ENCODE peak calls at places on chromosomes 6 and 20, in four cellular contexts. W is WTC11, R is K562, T is HepG2. K is an unnamed sample.

GRCh38 chr20:58033026-58033536 is 195.4 kb downstream of the ANKRD60 start:
- DNase-seq in W (no peak), R (no peak), T (no peak), K (no peak)

GRCh38 chr20:6686171-6686570 is 81.3 kb upstream of the BMP2 start:
- DNase-seq in W (no peak), R (no peak), T (no peak), K (no peak)

GRCh38 chr6:128507337-128508310 is 12.8 kb downstream of the PTPRK start:
- DNase-seq in W (no peak), R (no peak), T (peak), K (no peak)

GRCh38 chr6:102485480-102485879 is 1092.0 kb downstream of the GRIK2 start:
- DNase-seq in W (no peak), R (no peak), T (no peak), K (no peak)

GRCh38 chr6:80182291-80182690 is 75.8 kb downstream of the BCKDHB start:
- DNase-seq in W (no peak), R (no peak), T (no peak), K (no peak)

GRCh38 chr6:111011360-111012142 is 29.7 kb downstream of the RPF2 start:
- DNase-seq in W (no peak), R (no peak), T (peak), K (peak)

GRCh38 chr20:57964011-57964862 is 254.4 kb upstream of the PMEPA1 start:
- DNase-seq in W (no peak), R (no peak), T (no peak), K (no peak)

GRCh38 chr20:40245829-40246228 is 443.2 kb downstream of the MAFB start:
- DNase-seq in W (no peak), R (no peak), T (no peak), K (no peak)

GRCh38 chr6:19137419-19138035 is 699.6 kb upstream of the ID4 start:
- DNase-seq in W (no peak), R (no peak), T (no peak), K (no peak)

GRCh38 chr6:10082385-10082784 is 332.5 kb downstream of the TFAP2A start:
- DNase-seq in W (no peak), R (no peak), T (no peak), K (no peak)

GRCh38 chr6:23145801-23146200 is 576.4 kb downstream of the HDGFL1 start:
- DNase-seq in W (no peak), R (no peak), T (no peak), K (no peak)

GRCh38 chr6:52399511-52400315 is 20.4 kb upstream of the EFHC1 start:
- DNase-seq in W (peak), R (peak), T (peak), K (no peak)

GRCh38 chr20:25032478-25033183 is 25.3 kb downstream of the ACSS1 start:
- DNase-seq in W (peak), R (no peak), T (peak), K (no peak)

GRCh38 chr20:51797357-51798025 is 4.8 kb downstream of the SALL4 start:
- DNase-seq in W (no peak), R (no peak), T (no peak), K (no peak)

GRCh38 chr6:37614059-37614940 is 83.4 kb downstream of the MDGA1 start:
- DNase-seq in W (no peak), R (peak), T (no peak), K (no peak)

GRCh38 chr6:37618916-37619605 is 78.6 kb downstream of the MDGA1 start:
- DNase-seq in W (no peak), R (no peak), T (no peak), K (no peak)

GRCh38 chr6:37615564-37616340 is 81.9 kb downstream of the MDGA1 start:
- DNase-seq in W (no peak), R (peak), T (no peak), K (no peak)

GRCh38 chr6:37620519-37620918 is 77.2 kb downstream of the MDGA1 start:
- DNase-seq in W (no peak), R (no peak), T (peak), K (no peak)

GRCh38 chr6:37617073-37617472 is 80.6 kb downstream of the MDGA1 start:
- DNase-seq in W (no peak), R (no peak), T (no peak), K (no peak)
- TF ChIP-seq CREM in W (no peak), R (no peak), T (no peak), K (no peak)

GRCh38 chr20:63750807-63751470 is 11.4 kb downstream of the SLC2A4RG start:
- DNase-seq in W (no peak), R (peak), T (no peak), K (no peak)

GRCh38 chr20:63746766-63747315 is 7.3 kb downstream of the SLC2A4RG start:
- DNase-seq in W (no peak), R (no peak), T (no peak), K (no peak)

GRCh38 chr20:63747622-63748355 is 8.2 kb downstream of the SLC2A4RG start:
- DNase-seq in W (no peak), R (no peak), T (no peak), K (no peak)

GRCh38 chr20:63749597-63750508 is 10.3 kb downstream of the SLC2A4RG start:
- DNase-seq in W (no peak), R (no peak), T (no peak), K (no peak)

DNA sequence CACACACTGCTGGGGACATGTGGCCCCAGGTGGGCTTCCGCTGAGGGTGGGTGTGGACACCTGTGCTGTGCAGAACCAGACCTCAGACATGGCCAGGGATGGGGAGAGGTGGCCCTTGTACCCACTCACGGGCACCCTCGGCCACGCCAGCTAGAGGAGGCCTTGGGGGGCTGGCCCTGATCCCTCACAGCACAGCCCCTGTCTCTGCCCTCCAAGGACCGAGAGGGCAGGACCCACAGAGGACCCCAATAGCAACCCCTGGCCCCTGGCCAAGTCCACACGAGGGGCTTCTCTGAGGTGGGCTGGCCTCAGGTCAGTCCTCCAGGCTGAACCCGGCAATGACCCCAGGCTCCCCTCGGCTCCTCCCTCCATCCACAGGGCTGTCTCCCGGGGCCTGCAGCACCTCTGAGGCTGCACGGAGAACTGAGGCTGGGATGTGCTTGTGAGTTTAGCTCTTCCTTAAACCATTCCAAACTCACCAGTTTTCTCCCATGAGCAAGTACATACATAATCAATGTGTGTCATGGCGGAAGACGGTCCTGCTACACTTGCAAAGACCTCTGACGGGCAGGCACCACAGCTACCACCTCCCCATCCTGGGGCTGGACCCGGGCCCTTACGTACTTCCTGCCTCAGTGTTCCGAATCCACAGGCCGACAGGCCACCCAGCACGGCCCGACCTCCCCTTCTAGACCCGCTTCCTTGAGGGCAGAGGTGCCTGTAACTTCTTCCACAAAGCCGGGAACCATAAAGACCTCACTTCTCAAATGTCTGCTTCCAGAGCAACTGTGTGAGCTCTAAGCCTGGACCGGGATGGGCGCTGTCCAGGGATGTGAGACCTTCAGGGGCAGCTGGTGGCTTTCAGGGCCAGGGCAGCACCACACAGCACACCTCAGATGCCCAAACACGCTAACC is 9.0 kb downstream of the SLC2A4RG start:
- DNase-seq in W (no peak), R (no peak), T (no peak), K (no peak)
- TF ChIP-seq CREM in W (no peak), R (no peak), T (no peak), K (no peak)

GRCh38 chr6:117837268-117837667 is 69.8 kb upstream of the SLC35F1 start:
- DNase-seq in W (no peak), R (no peak), T (no peak), K (no peak)

GRCh38 chr6:117840541-117840983 is 66.5 kb upstream of the SLC35F1 start:
- DNase-seq in W (no peak), R (peak), T (peak), K (no peak)
- TF ChIP-seq CREM in W (no peak), R (no peak), T (no peak), K (no peak)

GRCh38 chr6:149852180-149852579 is 12.0 kb downstream of the LRP11 start:
- DNase-seq in W (no peak), R (no peak), T (no peak), K (peak)
- TF ChIP-seq CREM in W (no peak), R (no peak), T (no peak), K (no peak)

DNA sequence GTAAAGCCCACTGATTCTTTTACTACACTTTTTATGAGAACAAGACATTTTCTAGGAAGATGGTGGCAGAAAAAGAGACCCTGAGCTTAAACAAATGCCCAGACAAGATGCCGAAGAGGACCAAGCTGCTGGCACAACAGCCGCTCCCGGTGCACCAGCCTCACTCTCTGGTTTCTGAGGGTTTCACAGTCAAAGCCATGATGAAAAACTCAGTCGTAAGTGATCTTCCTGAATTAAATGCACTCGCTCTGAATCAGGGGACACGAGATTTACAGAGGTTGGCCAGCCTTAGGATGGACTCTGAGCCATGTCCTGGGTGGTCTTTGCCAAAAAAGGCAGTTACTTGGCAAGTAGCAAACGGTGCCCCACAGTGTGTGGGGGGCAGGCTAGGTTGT is 400 bp downstream of the PACRG start:
- DNase-seq in W (no peak), R (no peak), T (no peak), K (no peak)
- TF ChIP-seq CREM in W (no peak), R (no peak), T (no peak), K (no peak)

GRCh38 chr6:33014841-33015634 is 5.6 kb upstream of the HLA-DOA start:
- DNase-seq in W (no peak), R (peak), T (peak), K (peak)
- TF ChIP-seq CREM in W (no peak), R (no peak), T (no peak), K (no peak)

GRCh38 chr6:107665386-107665785 is 158.7 kb downstream of the SCML4 start:
- DNase-seq in W (no peak), R (no peak), T (no peak), K (no peak)
- TF ChIP-seq CREM in W (no peak), R (no peak), T (no peak), K (no peak)

DNA sequence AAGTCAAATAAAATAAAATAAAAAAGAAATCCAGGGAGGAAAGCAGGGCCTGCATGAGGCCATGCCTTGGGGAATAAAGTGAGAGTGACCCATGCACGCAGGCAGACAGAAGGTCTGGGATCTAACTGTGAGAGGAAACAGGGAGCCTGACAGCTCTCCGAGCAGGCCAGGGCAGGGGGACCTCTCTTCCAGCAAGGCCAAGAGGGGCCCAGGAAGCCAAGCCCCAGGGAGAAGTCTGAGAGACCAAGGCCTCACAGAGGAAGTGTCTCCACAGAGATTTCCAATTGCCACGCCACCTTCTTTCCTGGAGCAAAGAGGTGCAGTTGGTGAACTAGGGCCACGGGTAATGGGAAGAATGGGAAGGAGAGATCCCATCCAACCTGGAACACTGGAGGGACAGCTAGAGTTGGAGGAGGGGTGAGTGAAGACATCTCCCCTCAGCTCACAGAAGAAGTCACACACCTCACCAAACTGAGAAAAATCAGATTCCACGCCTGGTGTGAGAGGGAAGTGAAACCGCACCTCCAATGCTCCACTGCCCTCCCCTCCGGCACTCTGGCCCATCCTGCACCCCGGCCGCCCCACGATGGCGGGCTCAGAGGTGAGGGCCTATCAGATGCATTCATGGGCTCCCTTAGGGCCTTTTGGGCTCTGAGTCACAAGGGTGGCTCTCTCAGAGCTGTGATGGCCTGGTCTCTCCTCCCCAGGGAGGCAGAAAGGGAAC is 25.1 kb upstream of the TAF8 start:
- DNase-seq in W (no peak), R (peak), T (no peak), K (peak)
- TF ChIP-seq CREM in W (no peak), R (no peak), T (no peak), K (peak)

K was measured in GM12878.